ENCODE peak calls at places on chromosomes 4 and X, in five cellular contexts. V, Y, B, P and C are unnamed samples. For H3K9me3, the result is how much of the 10 kb centered on the place peaks cover.

GRCh38 chr4:156710571-156711195 is 260.9 kb downstream of the PDGFC start:
- DNase-seq in V (no peak), Y (no peak), B (no peak), P (no peak), C (no peak)

GRCh38 chr4:7807351-7807921 is 132.2 kb downstream of the AFAP1 start:
- DNase-seq in V (no peak), Y (no peak), B (no peak), P (peak), C (no peak)

GRCh38 chr4:68342139-68342538 is 7.8 kb downstream of the YTHDC1 start:
- DNase-seq in V (no peak), Y (no peak), B (no peak), P (no peak), C (no peak)

GRCh38 chrX:29435396-29435795 is 780.0 kb upstream of the MAGEB2 start:
- DNase-seq in V (no peak), Y (no peak), B (no peak), P (no peak), C (no peak)

GRCh38 chrX:106615041-106615440 is 3.3 kb downstream of the RADX start:
- DNase-seq in V (no peak), Y (no peak), B (no peak), P (no peak), C (no peak)

GRCh38 chr4:79528241-79528706 is 120.2 kb upstream of the GK2 start:
- DNase-seq in V (no peak), Y (no peak), B (no peak), P (no peak), C (no peak)

GRCh38 chrX:78517124-78517523 is 142.0 kb downstream of the RTL3 start:
- DNase-seq in V (no peak), Y (no peak), B (peak), P (no peak), C (peak)

GRCh38 chr4:5278213-5278612 is 226.9 kb downstream of the STK32B start:
- DNase-seq in V (no peak), Y (no peak), B (no peak), P (no peak), C (no peak)

GRCh38 chrX:133369065-133369464 is 46.2 kb downstream of the GPC4 start:
- DNase-seq in V (no peak), Y (no peak), B (no peak), P (no peak), C (no peak)

GRCh38 chr4:7693711-7694110 is 245.9 kb downstream of the AFAP1 start:
- DNase-seq in V (no peak), Y (no peak), B (no peak), P (no peak), C (no peak)

GRCh38 chr4:97582890-97583289 is 560.4 kb downstream of the STPG2 start:
- DNase-seq in V (no peak), Y (no peak), B (no peak), P (no peak), C (no peak)

GRCh38 chrX:154135458-154136229 is 8.4 kb upstream of the OPN1LW start:
- DNase-seq in V (no peak), Y (no peak), B (peak), P (no peak), C (no peak)

GRCh38 chrX:14529288-14529989 is at the start of gene GLRA2:
- DNase-seq in V (no peak), Y (no peak), B (no peak), P (no peak), C (no peak)

GRCh38 chr4:40749717-40750460 is at the start of gene NSUN7:
- DNase-seq in V (no peak), Y (peak), B (peak), P (peak), C (no peak)

GRCh38 chr4:39510348-39510929 is 16.8 kb downstream of the UGDH start:
- DNase-seq in V (no peak), Y (no peak), B (no peak), P (no peak), C (no peak)

GRCh38 chrX:49163555-49164419 is 1.2 kb downstream of the MAGIX start:
- DNase-seq in V (no peak), Y (peak), B (peak), P (peak), C (peak)

GRCh38 chr4:175035907-175036306 is 117.7 kb downstream of the ADAM29 start:
- DNase-seq in V (no peak), Y (no peak), B (no peak), P (no peak), C (no peak)

GRCh38 chr4:169565606-169566351 is 46.6 kb downstream of the NEK1 start:
- DNase-seq in V (no peak), Y (no peak), B (no peak), P (no peak), C (no peak)

GRCh38 chr4:20428410-20429160 is 176.9 kb downstream of the SLIT2 start:
- DNase-seq in V (no peak), Y (no peak), B (no peak), P (no peak), C (no peak)

GRCh38 chrX:13015536-13016236 is 28.7 kb downstream of the FAM9C start:
- DNase-seq in V (no peak), Y (no peak), B (no peak), P (no peak), C (no peak)

GRCh38 chr4:155632314-155632713 is 34.3 kb upstream of the GUCY1A1 start:
- DNase-seq in V (no peak), Y (no peak), B (no peak), P (no peak), C (no peak)

GRCh38 chrX:108001218-108001814 is 19.1 kb upstream of the TEX13B start:
- DNase-seq in V (no peak), Y (no peak), B (peak), P (no peak), C (no peak)

GRCh38 chr4:86845593-86845992 is 3.6 kb downstream of the SLC10A6 start:
- DNase-seq in V (no peak), Y (no peak), B (no peak), P (no peak), C (no peak)

GRCh38 chr4:38030023-38030422 is 69.8 kb downstream of the PTTG2 start:
- DNase-seq in V (no peak), Y (no peak), B (no peak), P (no peak), C (no peak)

GRCh38 chrX:155874571-155875244 is 6.4 kb upstream of the VAMP7 start:
- DNase-seq in V (no peak), Y (no peak), B (no peak), P (no peak), C (no peak)

GRCh38 chr4:78242071-78242470 is 184.9 kb downstream of the FRAS1 start:
- DNase-seq in V (no peak), Y (no peak), B (no peak), P (no peak), C (no peak)

GRCh38 chr4:128871948-128872347 is 62.4 kb downstream of the JADE1 start:
- DNase-seq in V (no peak), Y (no peak), B (no peak), P (no peak), C (no peak)

GRCh38 chr4:8394125-8394524 is 46.4 kb downstream of the ACOX3 start:
- DNase-seq in V (no peak), Y (peak), B (no peak), P (no peak), C (no peak)

GRCh38 chr4:148074462-148074861 is 342.6 kb downstream of the ARHGAP10 start:
- DNase-seq in V (no peak), Y (no peak), B (no peak), P (no peak), C (no peak)

GRCh38 chr4:3321295-3321889 is 28.6 kb downstream of the RGS12 start:
- DNase-seq in V (no peak), Y (no peak), B (no peak), P (peak), C (no peak)

GRCh38 chr4:1614854-1615595 is 69.1 kb downstream of the FAM53A start:
- DNase-seq in V (no peak), Y (no peak), B (peak), P (no peak), C (no peak)

GRCh38 chrX:39890807-39891206 is 207.0 kb downstream of the BCOR start:
- DNase-seq in V (no peak), Y (no peak), B (no peak), P (no peak), C (no peak)

GRCh38 chrX:23844502-23845138 is 61.6 kb downstream of the SAT1 start:
- DNase-seq in V (no peak), Y (no peak), B (no peak), P (no peak), C (no peak)

GRCh38 chr4:146342600-146343192 is 128.4 kb downstream of the REELD1 start:
- DNase-seq in V (no peak), Y (no peak), B (peak), P (no peak), C (no peak)

GRCh38 chrX:39692796-39693195 is 405.0 kb downstream of the BCOR start:
- DNase-seq in V (no peak), Y (no peak), B (no peak), P (no peak), C (no peak)

GRCh38 chr4:3233391-3234071 is 15.4 kb upstream of the MSANTD1 start:
- DNase-seq in V (no peak), Y (no peak), B (no peak), P (no peak), C (no peak)

DNA sequence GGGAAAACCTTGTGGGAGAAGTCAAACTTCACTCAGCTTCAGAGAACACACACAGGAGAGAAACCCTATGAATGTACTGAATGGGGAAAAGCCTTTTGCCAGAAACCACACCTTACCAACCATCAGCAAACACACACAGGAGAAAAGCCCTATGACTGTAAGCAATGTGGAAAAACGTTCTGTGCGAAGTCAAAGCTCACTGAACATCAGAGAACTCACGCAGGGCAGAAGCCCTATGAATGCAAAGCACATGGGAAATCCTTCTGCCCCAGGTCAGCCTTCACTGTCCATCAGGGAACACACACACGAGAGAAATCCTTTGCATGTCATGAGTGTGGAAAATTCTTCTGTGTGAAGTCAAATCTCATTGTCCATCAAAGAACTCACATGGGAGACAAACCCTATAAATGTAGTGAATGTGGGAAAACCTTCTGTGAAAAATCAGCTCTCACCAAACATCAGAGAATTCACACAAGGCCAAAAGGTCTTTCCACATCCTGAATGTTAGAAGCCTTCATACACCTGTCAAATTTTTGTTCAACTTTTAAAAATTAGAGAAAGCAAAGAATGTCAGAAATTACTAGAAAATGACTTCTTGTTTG is 199.4 kb downstream of the SMIM20 start:
- DNase-seq in V (no peak), Y (no peak), B (no peak), P (no peak), C (no peak)
- H3K9me3 ChIP-seq in V (under half), Y (under half), B (under half), P (under half), C (under half)

DNA sequence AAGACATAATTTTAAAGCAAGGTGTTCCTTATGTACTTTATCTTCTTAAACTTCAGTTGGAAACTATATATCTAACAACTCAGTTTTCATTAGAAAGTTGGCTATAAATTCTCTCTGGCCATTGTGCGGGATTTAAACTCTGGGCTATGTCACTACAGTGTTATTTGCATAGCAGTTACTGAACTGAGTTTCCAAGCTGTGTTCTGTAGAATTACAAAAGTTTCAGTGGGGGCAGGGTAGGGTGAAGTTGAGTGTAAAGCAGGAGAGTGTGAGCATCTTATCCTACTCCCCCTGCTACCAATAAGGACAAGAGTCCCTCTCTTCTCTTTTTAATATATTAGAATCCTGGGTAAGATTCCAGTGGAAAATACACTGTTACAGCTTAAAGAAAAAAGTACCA is 254.5 kb upstream of the SLITRK2 start:
- DNase-seq in V (no peak), Y (no peak), B (no peak), P (no peak), C (no peak)
- H3K9me3 ChIP-seq in V (under half), Y (under half), B (under half), P (under half), C (under half)

GRCh38 chr4:107711831-107712230 is 8.2 kb downstream of the PAPSS1 start:
- DNase-seq in V (no peak), Y (no peak), B (no peak), P (no peak), C (no peak)

GRCh38 chr4:107709916-107710315 is 10.1 kb downstream of the PAPSS1 start:
- DNase-seq in V (no peak), Y (no peak), B (no peak), P (no peak), C (no peak)

GRCh38 chr4:107710493-107711459 is 9.3 kb downstream of the PAPSS1 start:
- DNase-seq in V (no peak), Y (no peak), B (no peak), P (no peak), C (no peak)

GRCh38 chr4:107705742-107706556 is 14.1 kb downstream of the PAPSS1 start:
- DNase-seq in V (no peak), Y (no peak), B (no peak), P (no peak), C (no peak)

DNA sequence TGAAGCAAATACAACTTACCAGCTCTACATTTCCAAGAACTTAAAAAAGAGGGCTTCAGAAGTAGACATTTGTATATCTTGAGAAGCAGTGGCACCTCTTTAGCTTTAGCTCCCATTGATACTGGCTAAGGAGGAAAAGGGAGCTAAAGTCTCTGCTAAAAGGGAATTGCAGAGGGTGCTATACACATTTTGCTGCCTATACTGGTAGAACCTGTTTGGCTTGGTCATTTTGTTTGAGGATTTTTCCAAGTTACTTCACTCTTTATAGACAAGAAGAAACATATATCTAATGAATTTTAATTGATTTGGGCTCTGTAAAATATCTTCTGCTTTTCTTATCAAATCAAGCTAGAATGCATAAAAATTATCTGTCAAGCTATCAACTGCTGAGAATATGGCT is 11.8 kb downstream of the PAPSS1 start:
- DNase-seq in V (no peak), Y (no peak), B (no peak), P (no peak), C (no peak)
- H3K9me3 ChIP-seq in V (under half), Y (under half), B (under half), P (under half), C (under half)

DNA sequence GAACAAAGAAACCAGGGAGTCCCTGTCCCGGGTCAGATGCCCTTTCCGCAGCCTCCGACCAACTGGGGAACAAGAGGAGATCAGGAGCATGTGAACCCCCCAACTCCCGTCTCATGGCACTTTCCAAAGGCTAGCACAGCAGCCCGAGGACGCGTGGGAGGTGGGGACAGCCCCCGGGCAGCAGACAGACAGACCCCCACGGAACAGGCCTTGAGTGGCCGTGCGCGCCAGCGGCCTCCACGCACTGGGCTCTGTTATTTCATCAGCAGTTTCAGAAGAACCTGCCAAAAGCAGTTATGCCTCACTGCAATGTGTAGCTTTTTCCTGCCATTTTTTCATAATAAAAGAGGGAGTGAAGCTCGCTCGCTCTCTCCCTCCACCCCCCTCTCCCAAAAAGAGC is 349 bp upstream of the FGF16 start:
- DNase-seq in V (no peak), Y (no peak), B (no peak), P (no peak), C (no peak)
- H3K9me3 ChIP-seq in V (under half), Y (under half), B (under half), P (under half), C (under half)

GRCh38 chrX:152299787-152300186 is 151.3 kb downstream of the GABRA3 start:
- DNase-seq in V (no peak), Y (no peak), B (no peak), P (no peak), C (no peak)
- H3K9me3 ChIP-seq in V (under half), Y (under half), B (under half), P (under half), C (under half)